ENCODE peak calls at places on chromosomes 4 and X, in eight cellular contexts. One of them, this sample, is unnamed.
A peak's percentile ranks its signal among the peaks of the same experiment; 100 is the strongest.

GRCh38 chr4:39303871-39304270 is 62.3 kb downstream of the RFC1 start:
- DNase-seq in fibroblast of villous mesenchyme: no peak
- DNase-seq in AG09309: no peak
- DNase-seq in heart right ventricle: no peak
- DNase-seq in progenitor cell of endocrine pancreas: no peak
- DNase-seq in Peyer's patch: no peak
- DNase-seq in sigmoid colon: no peak
- DNase-seq in NB4: no peak
- DNase-seq in this sample: no peak

GRCh38 chrX:82081027-82081426 is 879.1 kb downstream of the SH3BGRL start:
- DNase-seq in progenitor cell of endocrine pancreas: no peak
- DNase-seq in AG09309: no peak
- DNase-seq in sigmoid colon: no peak
- DNase-seq in Peyer's patch: no peak
- DNase-seq in fibroblast of villous mesenchyme: no peak
- DNase-seq in NB4: peak; percentile 0
- DNase-seq in heart right ventricle: no peak
- DNase-seq in this sample: no peak

GRCh38 chrX:104343408-104344129 is 88.8 kb upstream of the ESX1 start:
- DNase-seq in sigmoid colon: no peak
- DNase-seq in fibroblast of villous mesenchyme: peak; percentile 87
- DNase-seq in AG09309: peak; percentile 33
- DNase-seq in progenitor cell of endocrine pancreas: peak; percentile 13
- DNase-seq in Peyer's patch: no peak
- DNase-seq in NB4: peak; percentile 51
- DNase-seq in heart right ventricle: no peak
- DNase-seq in this sample: no peak

GRCh38 chr4:95591278-95591677 is 42.5 kb upstream of the UNC5C start:
- DNase-seq in Peyer's patch: no peak
- DNase-seq in sigmoid colon: no peak
- DNase-seq in heart right ventricle: no peak
- DNase-seq in AG09309: no peak
- DNase-seq in fibroblast of villous mesenchyme: peak; percentile 50
- DNase-seq in NB4: no peak
- DNase-seq in progenitor cell of endocrine pancreas: no peak
- DNase-seq in this sample: no peak

GRCh38 chrX:150730719-150731118 is 37.5 kb downstream of the MTMR1 start:
- DNase-seq in Peyer's patch: no peak
- DNase-seq in fibroblast of villous mesenchyme: peak; percentile 42
- DNase-seq in sigmoid colon: no peak
- DNase-seq in NB4: no peak
- DNase-seq in heart right ventricle: no peak
- DNase-seq in progenitor cell of endocrine pancreas: no peak
- DNase-seq in AG09309: peak; percentile 45
- DNase-seq in this sample: no peak

GRCh38 chrX:70479197-70479969 is 34.7 kb downstream of the DLG3 start:
- DNase-seq in heart right ventricle: no peak
- DNase-seq in Peyer's patch: no peak
- DNase-seq in progenitor cell of endocrine pancreas: no peak
- DNase-seq in sigmoid colon: no peak
- DNase-seq in fibroblast of villous mesenchyme: peak; percentile 83
- DNase-seq in AG09309: peak; percentile 44
- DNase-seq in NB4: peak; percentile 45
- DNase-seq in this sample: no peak

GRCh38 chr4:95165926-95166524 is 382.7 kb downstream of the UNC5C start:
- DNase-seq in AG09309: peak; percentile 39
- DNase-seq in Peyer's patch: no peak
- DNase-seq in heart right ventricle: no peak
- DNase-seq in NB4: peak; percentile 65
- DNase-seq in fibroblast of villous mesenchyme: peak; percentile 75
- DNase-seq in sigmoid colon: no peak
- DNase-seq in progenitor cell of endocrine pancreas: no peak
- DNase-seq in this sample: no peak

GRCh38 chrX:18725316-18725943 is 18.0 kb downstream of the PPEF1 start:
- DNase-seq in NB4: no peak
- DNase-seq in Peyer's patch: no peak
- DNase-seq in fibroblast of villous mesenchyme: no peak
- DNase-seq in AG09309: no peak
- DNase-seq in heart right ventricle: no peak
- DNase-seq in progenitor cell of endocrine pancreas: no peak
- DNase-seq in sigmoid colon: no peak
- DNase-seq in this sample: no peak

GRCh38 chrX:54090880-54091279 is 46.6 kb upstream of the PHF8 start:
- DNase-seq in sigmoid colon: no peak
- DNase-seq in AG09309: no peak
- DNase-seq in heart right ventricle: no peak
- DNase-seq in Peyer's patch: no peak
- DNase-seq in fibroblast of villous mesenchyme: no peak
- DNase-seq in progenitor cell of endocrine pancreas: no peak
- DNase-seq in NB4: no peak
- DNase-seq in this sample: no peak

GRCh38 chr4:30903493-30903892 is 183.3 kb downstream of the PCDH7 start:
- DNase-seq in AG09309: no peak
- DNase-seq in sigmoid colon: no peak
- DNase-seq in fibroblast of villous mesenchyme: peak; percentile 47
- DNase-seq in NB4: no peak
- DNase-seq in Peyer's patch: no peak
- DNase-seq in progenitor cell of endocrine pancreas: no peak
- DNase-seq in heart right ventricle: no peak
- DNase-seq in this sample: no peak

GRCh38 chrX:148794350-148794749 is 293.9 kb downstream of the AFF2 start:
- DNase-seq in heart right ventricle: no peak
- DNase-seq in sigmoid colon: no peak
- DNase-seq in progenitor cell of endocrine pancreas: no peak
- DNase-seq in AG09309: no peak
- DNase-seq in fibroblast of villous mesenchyme: no peak
- DNase-seq in NB4: no peak
- DNase-seq in Peyer's patch: no peak
- DNase-seq in this sample: no peak

GRCh38 chrX:26922278-26922677 is 540.9 kb downstream of the PPP4R3C start:
- DNase-seq in progenitor cell of endocrine pancreas: no peak
- DNase-seq in AG09309: no peak
- DNase-seq in NB4: no peak
- DNase-seq in Peyer's patch: no peak
- DNase-seq in fibroblast of villous mesenchyme: peak; percentile 41
- DNase-seq in heart right ventricle: no peak
- DNase-seq in sigmoid colon: no peak
- DNase-seq in this sample: no peak

GRCh38 chr4:139988863-139989765 is 164.9 kb downstream of the MAML3 start:
- DNase-seq in AG09309: peak; percentile 69
- DNase-seq in NB4: peak; percentile 60
- DNase-seq in Peyer's patch: no peak
- DNase-seq in heart right ventricle: no peak
- DNase-seq in progenitor cell of endocrine pancreas: no peak
- DNase-seq in sigmoid colon: peak; percentile 74
- DNase-seq in fibroblast of villous mesenchyme: peak; percentile 84
- DNase-seq in this sample: peak; percentile 73

GRCh38 chr4:77349361-77349760 is 192.4 kb downstream of the CCNG2 start:
- DNase-seq in AG09309: no peak
- DNase-seq in NB4: no peak
- DNase-seq in sigmoid colon: no peak
- DNase-seq in Peyer's patch: no peak
- DNase-seq in heart right ventricle: no peak
- DNase-seq in progenitor cell of endocrine pancreas: no peak
- DNase-seq in fibroblast of villous mesenchyme: no peak
- DNase-seq in this sample: no peak

GRCh38 chrX:69285881-69286545 is 120.8 kb upstream of the PJA1 start:
- DNase-seq in AG09309: no peak
- DNase-seq in NB4: peak; percentile 45
- DNase-seq in heart right ventricle: peak; percentile 71
- DNase-seq in fibroblast of villous mesenchyme: peak; percentile 7
- DNase-seq in Peyer's patch: peak; percentile 50
- DNase-seq in progenitor cell of endocrine pancreas: peak; percentile 54
- DNase-seq in sigmoid colon: peak; percentile 85
- DNase-seq in this sample: peak; percentile 73

GRCh38 chr4:34194585-34194984 is 2049.7 kb downstream of the ARAP2 start:
- DNase-seq in heart right ventricle: no peak
- DNase-seq in NB4: no peak
- DNase-seq in fibroblast of villous mesenchyme: no peak
- DNase-seq in sigmoid colon: no peak
- DNase-seq in AG09309: no peak
- DNase-seq in Peyer's patch: no peak
- DNase-seq in progenitor cell of endocrine pancreas: no peak
- DNase-seq in this sample: no peak

GRCh38 chrX:153564047-153564606 is 34.8 kb downstream of the CCNQ start:
- DNase-seq in heart right ventricle: peak; percentile 26
- DNase-seq in sigmoid colon: no peak
- DNase-seq in NB4: peak; percentile 81
- DNase-seq in fibroblast of villous mesenchyme: peak; percentile 36
- DNase-seq in progenitor cell of endocrine pancreas: no peak
- DNase-seq in AG09309: no peak
- DNase-seq in Peyer's patch: no peak
- DNase-seq in this sample: no peak

GRCh38 chrX:44580466-44580865 is 37.8 kb upstream of the FUNDC1 start:
- DNase-seq in NB4: no peak
- DNase-seq in progenitor cell of endocrine pancreas: no peak
- DNase-seq in Peyer's patch: no peak
- DNase-seq in sigmoid colon: no peak
- DNase-seq in AG09309: no peak
- DNase-seq in heart right ventricle: no peak
- DNase-seq in fibroblast of villous mesenchyme: peak; percentile 63
- DNase-seq in this sample: no peak

DNA sequence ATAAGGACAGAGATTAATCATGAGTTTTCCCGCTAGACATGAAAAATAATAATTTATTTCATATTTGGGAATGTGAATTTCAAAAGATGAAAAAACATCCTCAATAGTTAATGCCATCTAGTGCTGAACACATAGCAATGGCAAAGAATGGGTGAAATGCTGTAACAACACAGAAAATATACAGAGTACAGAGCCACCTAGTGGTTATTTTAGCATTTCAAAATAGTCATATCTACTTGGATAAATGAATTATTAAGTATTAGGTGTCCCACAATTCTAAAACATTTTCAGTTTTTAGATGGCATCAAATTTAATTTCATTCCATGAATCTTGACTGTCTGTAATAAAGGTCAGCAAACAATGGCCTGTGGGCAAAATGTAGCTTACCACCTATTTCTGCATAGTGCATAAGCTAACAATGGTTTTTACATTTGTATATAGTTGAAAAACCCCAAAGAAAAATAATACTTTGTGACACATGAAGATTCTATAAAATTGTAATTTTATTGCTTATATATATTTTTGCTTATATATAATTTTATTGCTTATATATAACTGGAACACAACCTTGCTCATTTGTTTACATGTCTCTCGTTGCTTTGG is 99.3 kb upstream of the FAM47C start:
- DNase-seq in Peyer's patch: no peak
- DNase-seq in progenitor cell of endocrine pancreas: no peak
- DNase-seq in AG09309: no peak
- DNase-seq in sigmoid colon: no peak
- DNase-seq in heart right ventricle: no peak
- DNase-seq in NB4: peak; percentile 32
- DNase-seq in fibroblast of villous mesenchyme: peak; percentile 8
- DNase-seq in this sample: no peak
- TF ChIP-seq CTCF in Peyer's patch: no peak
- TF ChIP-seq CTCF in progenitor cell of endocrine pancreas: peak; percentile 68
- TF ChIP-seq CTCF in AG09309: peak; percentile 49
- TF ChIP-seq CTCF in sigmoid colon: no peak
- TF ChIP-seq CTCF in heart right ventricle: peak; percentile 8
- TF ChIP-seq CTCF in NB4: peak; percentile 18
- TF ChIP-seq CTCF in fibroblast of villous mesenchyme: peak; percentile 40
- TF ChIP-seq CTCF in this sample: no peak

GRCh38 chrX:3584415-3584996 is 128.9 kb downstream of the PRKX start:
- DNase-seq in heart right ventricle: no peak
- DNase-seq in sigmoid colon: no peak
- DNase-seq in Peyer's patch: no peak
- DNase-seq in progenitor cell of endocrine pancreas: no peak
- DNase-seq in NB4: no peak
- DNase-seq in AG09309: no peak
- DNase-seq in fibroblast of villous mesenchyme: no peak
- DNase-seq in this sample: no peak

GRCh38 chrX:3589474-3589873 is 124.0 kb downstream of the PRKX start:
- DNase-seq in fibroblast of villous mesenchyme: no peak
- DNase-seq in sigmoid colon: no peak
- DNase-seq in heart right ventricle: no peak
- DNase-seq in NB4: peak; percentile 16
- DNase-seq in AG09309: no peak
- DNase-seq in Peyer's patch: no peak
- DNase-seq in progenitor cell of endocrine pancreas: no peak
- DNase-seq in this sample: no peak

GRCh38 chrX:3582421-3582820 is 131.0 kb downstream of the PRKX start:
- DNase-seq in NB4: no peak
- DNase-seq in progenitor cell of endocrine pancreas: no peak
- DNase-seq in sigmoid colon: no peak
- DNase-seq in Peyer's patch: no peak
- DNase-seq in fibroblast of villous mesenchyme: peak; percentile 17
- DNase-seq in heart right ventricle: no peak
- DNase-seq in AG09309: no peak
- DNase-seq in this sample: no peak

GRCh38 chrX:3581609-3582108 is 131.8 kb downstream of the PRKX start:
- DNase-seq in progenitor cell of endocrine pancreas: no peak
- DNase-seq in AG09309: no peak
- DNase-seq in NB4: no peak
- DNase-seq in sigmoid colon: no peak
- DNase-seq in heart right ventricle: no peak
- DNase-seq in Peyer's patch: no peak
- DNase-seq in fibroblast of villous mesenchyme: no peak
- DNase-seq in this sample: no peak

GRCh38 chrX:3585719-3586118 is 127.7 kb downstream of the PRKX start:
- DNase-seq in fibroblast of villous mesenchyme: no peak
- DNase-seq in Peyer's patch: no peak
- DNase-seq in sigmoid colon: no peak
- DNase-seq in heart right ventricle: no peak
- DNase-seq in NB4: no peak
- DNase-seq in progenitor cell of endocrine pancreas: no peak
- DNase-seq in AG09309: no peak
- DNase-seq in this sample: no peak
- TF ChIP-seq CTCF in fibroblast of villous mesenchyme: peak; percentile 10
- TF ChIP-seq CTCF in Peyer's patch: no peak
- TF ChIP-seq CTCF in sigmoid colon: no peak
- TF ChIP-seq CTCF in heart right ventricle: no peak
- TF ChIP-seq CTCF in NB4: no peak
- TF ChIP-seq CTCF in progenitor cell of endocrine pancreas: no peak
- TF ChIP-seq CTCF in AG09309: peak; percentile 24
- TF ChIP-seq CTCF in this sample: no peak

GRCh38 chrX:138775501-138775900 is 64.0 kb upstream of the FGF13 start:
- DNase-seq in NB4: peak; percentile 23
- DNase-seq in Peyer's patch: no peak
- DNase-seq in progenitor cell of endocrine pancreas: no peak
- DNase-seq in AG09309: no peak
- DNase-seq in sigmoid colon: no peak
- DNase-seq in fibroblast of villous mesenchyme: peak; percentile 24
- DNase-seq in heart right ventricle: no peak
- DNase-seq in this sample: no peak
- TF ChIP-seq CTCF in NB4: peak; percentile 15
- TF ChIP-seq CTCF in Peyer's patch: no peak
- TF ChIP-seq CTCF in progenitor cell of endocrine pancreas: peak; percentile 71
- TF ChIP-seq CTCF in AG09309: peak; percentile 35
- TF ChIP-seq CTCF in sigmoid colon: peak; percentile 29
- TF ChIP-seq CTCF in fibroblast of villous mesenchyme: peak; percentile 35
- TF ChIP-seq CTCF in heart right ventricle: peak; percentile 6
- TF ChIP-seq CTCF in this sample: no peak

DNA sequence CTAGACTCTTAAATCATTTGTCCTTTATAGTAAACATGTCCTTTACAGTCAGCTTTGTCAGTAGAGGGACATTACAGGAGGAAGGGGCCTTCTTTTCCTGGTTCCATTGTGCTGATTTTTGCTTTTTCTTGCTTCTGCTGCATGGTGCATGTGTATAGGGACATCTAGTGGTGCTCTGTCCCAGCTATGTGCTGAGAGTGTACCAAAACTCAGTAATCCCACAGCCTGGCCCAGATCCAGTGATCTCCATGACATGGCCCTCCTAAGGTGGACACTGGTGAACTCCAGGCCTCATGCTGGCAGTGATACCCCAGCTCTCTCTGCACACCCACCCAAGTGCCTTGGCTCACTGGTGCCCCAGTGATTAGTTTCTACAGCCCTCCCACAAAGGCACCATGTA is 45.2 kb downstream of the MAGEB17 start:
- DNase-seq in NB4: peak; percentile 12
- DNase-seq in progenitor cell of endocrine pancreas: no peak
- DNase-seq in heart right ventricle: no peak
- DNase-seq in Peyer's patch: no peak
- DNase-seq in fibroblast of villous mesenchyme: peak; percentile 31
- DNase-seq in sigmoid colon: no peak
- DNase-seq in AG09309: no peak
- DNase-seq in this sample: no peak
- TF ChIP-seq CTCF in NB4: peak; percentile 31
- TF ChIP-seq CTCF in progenitor cell of endocrine pancreas: peak; percentile 46
- TF ChIP-seq CTCF in heart right ventricle: no peak
- TF ChIP-seq CTCF in Peyer's patch: no peak
- TF ChIP-seq CTCF in fibroblast of villous mesenchyme: peak; percentile 51
- TF ChIP-seq CTCF in sigmoid colon: no peak
- TF ChIP-seq CTCF in AG09309: peak; percentile 55
- TF ChIP-seq CTCF in this sample: no peak